ENCODE peak calls at places on chromosomes 2 and 18, in four cellular contexts. J, C, G and F are unnamed samples.

GRCh38 chr2:41709702-41710599 is 337.9 kb upstream of the PKDCC start:
- DNase-seq in J (no peak), C (peak), G (no peak), F (peak)

GRCh38 chr2:23434721-23435121 is 49.7 kb downstream of the KLHL29 start:
- DNase-seq in G (no peak), J (peak), C (peak), F (peak)

GRCh38 chr2:45882707-45883106 is 231.2 kb downstream of the PRKCE start:
- DNase-seq in G (no peak), C (no peak), J (no peak), F (no peak)

GRCh38 chr18:62450546-62451395 is 72.1 kb upstream of the ZCCHC2 start:
- DNase-seq in G (peak), J (peak), C (peak), F (peak)

GRCh38 chr2:117646872-117647271 is 167.6 kb upstream of the DDX18 start:
- DNase-seq in G (no peak), J (no peak), C (no peak), F (no peak)

GRCh38 chr2:68278169-68278568 is 25.8 kb upstream of the PPP3R1 start:
- DNase-seq in C (peak), G (no peak), J (no peak), F (peak)

GRCh38 chr18:35711227-35711626 is 129.7 kb downstream of the GALNT1 start:
- DNase-seq in G (no peak), C (no peak), J (no peak), F (no peak)

GRCh38 chr2:23806201-23806600 is 120.7 kb downstream of the ATAD2B start:
- DNase-seq in J (no peak), G (no peak), C (peak), F (peak)

GRCh38 chr18:54203914-54204313 is 20.6 kb downstream of the MBD2 start:
- DNase-seq in C (no peak), J (no peak), G (no peak), F (no peak)

GRCh38 chr2:142190805-142191204 is 60.0 kb upstream of the LRP1B start:
- DNase-seq in C (peak), G (no peak), J (peak), F (peak)

GRCh38 chr2:27214936-27215335 is 2.2 kb upstream of the CAD start:
- DNase-seq in G (no peak), J (no peak), C (no peak), F (no peak)

GRCh38 chr2:47617523-47618271 is 165.2 kb upstream of the MSH6 start:
- DNase-seq in G (no peak), J (no peak), C (no peak), F (no peak)

GRCh38 chr2:63679252-63679850 is 90.6 kb downstream of the MDH1 start:
- DNase-seq in G (no peak), J (no peak), C (peak), F (peak)

GRCh38 chr2:82391386-82391785 is 2067.7 kb downstream of the SUCLG1 start:
- DNase-seq in C (no peak), G (no peak), J (no peak), F (no peak)

GRCh38 chr2:45275235-45275805 is 266.1 kb upstream of the SIX2 start:
- DNase-seq in G (no peak), C (peak), J (peak), F (peak)

GRCh38 chr2:5695641-5696350 is 3.6 kb downstream of the SOX11 start:
- DNase-seq in C (no peak), J (peak), G (no peak), F (no peak)

GRCh38 chr2:164314148-164314547 is 307.1 kb downstream of the GRB14 start:
- DNase-seq in J (no peak), G (no peak), C (peak), F (peak)

GRCh38 chr2:109356251-109357035 is 227.4 kb downstream of the SH3RF3 start:
- DNase-seq in G (no peak), J (no peak), C (peak), F (peak)

GRCh38 chr2:62928015-62928414 is 122.6 kb upstream of the OTX1 start:
- DNase-seq in C (no peak), G (no peak), J (no peak), F (no peak)

GRCh38 chr18:77105680-77106079 is 26.9 kb downstream of the MBP start:
- DNase-seq in J (no peak), G (peak), C (no peak), F (no peak)

GRCh38 chr2:215881582-215881981 is 131.8 kb downstream of the MREG start:
- DNase-seq in G (no peak), J (peak), C (no peak), F (no peak)

GRCh38 chr2:85921659-85922058 is 32.9 kb upstream of the ST3GAL5 start:
- DNase-seq in G (no peak), J (no peak), C (no peak), F (no peak)

GRCh38 chr2:24164416-24164973 is 10.4 kb upstream of the FAM228A start:
- DNase-seq in J (no peak), G (no peak), C (no peak), F (peak)

GRCh38 chr18:55779461-55779710 is 191.4 kb upstream of the TCF4 start:
- DNase-seq in J (no peak), C (no peak), G (no peak), F (peak)

GRCh38 chr2:183207110-183207509 is 82.9 kb downstream of the NUP35 start:
- DNase-seq in C (no peak), J (peak), G (no peak), F (no peak)

GRCh38 chr18:52486052-52486451 is 146.1 kb downstream of the DCC start:
- DNase-seq in J (no peak), G (no peak), C (no peak), F (no peak)

GRCh38 chr2:226691265-226691664 is 108.4 kb downstream of the IRS1 start:
- DNase-seq in C (peak), J (no peak), G (no peak), F (peak)

GRCh38 chr2:166057363-166058169 is 70.3 kb downstream of the SCN1A start:
- DNase-seq in C (peak), G (no peak), J (peak), F (peak)

GRCh38 chr18:55387139-55387984 is 200.6 kb downstream of the TCF4 start:
- DNase-seq in G (no peak), J (no peak), C (no peak), F (no peak)

GRCh38 chr2:152309352-152310214 is 25.4 kb upstream of the FMNL2 start:
- DNase-seq in G (no peak), J (no peak), C (peak), F (no peak)

GRCh38 chr2:46487667-46488333 is 8.4 kb downstream of the TMEM247 start:
- DNase-seq in C (no peak), J (peak), G (peak), F (no peak)

GRCh38 chr18:48711651-48712486 is 173.0 kb downstream of the CTIF start:
- DNase-seq in G (no peak), J (peak), C (no peak), F (peak)

GRCh38 chr18:25518716-25519053 is 166.7 kb upstream of the ZNF521 start:
- DNase-seq in C (no peak), J (no peak), G (no peak), F (no peak)

GRCh38 chr2:239745790-239746308 is 279.3 kb downstream of the NDUFA10 start:
- DNase-seq in G (peak), C (no peak), J (no peak), F (no peak)

DNA sequence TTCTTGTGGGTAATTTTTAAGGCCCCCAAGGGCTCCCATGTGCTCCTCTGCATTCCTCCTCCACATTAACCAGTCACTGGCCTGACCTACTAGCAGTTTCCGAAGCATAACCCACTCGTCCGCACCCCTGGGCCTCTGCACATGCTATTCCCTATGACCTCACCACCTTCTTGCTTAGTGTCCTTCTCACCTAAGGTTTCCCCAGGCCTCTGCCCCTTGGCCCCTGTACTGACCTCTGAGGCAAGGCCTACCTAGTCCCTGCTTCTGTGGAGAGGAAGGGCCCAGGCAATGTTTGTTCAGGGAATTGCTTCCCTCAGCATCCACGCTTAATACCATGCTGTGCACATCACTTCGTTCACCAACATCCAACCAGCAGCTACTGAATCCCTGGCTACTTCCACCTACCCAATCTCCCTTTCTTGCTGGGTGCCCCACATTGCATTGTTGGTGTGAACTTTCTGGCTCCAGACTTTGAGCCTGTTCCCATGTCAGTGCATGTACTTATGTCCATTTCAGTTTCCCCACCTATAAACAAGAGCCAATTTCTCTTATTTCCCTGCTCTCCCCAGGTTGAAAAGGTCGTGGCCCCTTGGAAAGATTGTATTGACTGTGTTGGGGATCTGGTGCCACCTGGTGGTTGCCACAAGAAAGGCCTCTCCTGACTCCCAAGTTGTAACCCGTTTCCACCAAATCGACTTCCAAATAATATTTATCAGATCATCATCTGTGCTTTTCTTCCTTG is 19.2 kb upstream of the TMEM177 start:
- DNase-seq in C (peak), G (no peak), J (peak), F (peak)
- TF ChIP-seq CTCF in C (peak), G (peak), J (peak), F (peak)

GRCh38 chr18:57435851-57436192 is 648 bp downstream of the ONECUT2 start:
- DNase-seq in J (no peak), G (no peak), C (no peak), F (no peak)
- H3K4me3 ChIP-seq in J (no peak), G (no peak), C (no peak), F (no peak)

DNA sequence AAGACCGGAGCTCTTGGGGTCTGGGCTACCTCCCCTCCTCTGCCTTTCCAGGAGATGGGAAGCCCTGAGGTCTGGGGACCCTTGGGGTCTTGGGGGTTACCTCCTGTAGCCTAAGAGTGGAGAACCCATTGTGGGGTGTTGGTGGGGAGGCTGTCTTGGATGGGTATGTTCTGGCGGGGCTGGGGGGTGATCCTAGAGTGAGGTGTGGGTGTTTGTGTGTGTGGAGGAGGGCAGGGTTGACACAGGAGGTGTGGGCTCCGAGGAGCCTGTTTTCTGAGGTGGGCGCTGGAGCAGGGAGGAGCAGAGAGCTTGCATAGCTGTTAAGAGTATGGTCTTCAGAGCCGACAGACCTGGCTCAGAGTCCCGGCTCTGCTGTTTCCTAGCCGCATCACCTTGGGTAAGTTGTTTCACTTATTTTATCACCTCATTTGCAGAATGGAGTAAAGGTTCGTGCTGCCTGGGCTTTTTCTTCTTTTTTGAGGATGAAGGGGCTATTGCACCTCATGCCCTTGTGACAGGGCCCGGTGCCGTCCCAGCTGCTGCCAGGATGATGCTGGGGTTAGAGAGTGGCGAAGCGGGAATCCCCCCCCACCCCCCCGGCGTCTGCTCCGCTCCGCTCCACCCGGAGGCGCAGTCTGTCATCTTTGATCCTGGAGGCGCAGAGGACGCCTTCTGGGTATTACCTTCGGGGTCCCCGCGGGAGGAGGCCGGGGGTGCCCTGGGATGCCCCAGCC is 17.2 kb downstream of the TET3 start:
- DNase-seq in G (no peak), J (no peak), C (no peak), F (no peak)
- TF ChIP-seq CTCF in G (no peak), J (no peak), C (no peak), F (no peak)

DNA sequence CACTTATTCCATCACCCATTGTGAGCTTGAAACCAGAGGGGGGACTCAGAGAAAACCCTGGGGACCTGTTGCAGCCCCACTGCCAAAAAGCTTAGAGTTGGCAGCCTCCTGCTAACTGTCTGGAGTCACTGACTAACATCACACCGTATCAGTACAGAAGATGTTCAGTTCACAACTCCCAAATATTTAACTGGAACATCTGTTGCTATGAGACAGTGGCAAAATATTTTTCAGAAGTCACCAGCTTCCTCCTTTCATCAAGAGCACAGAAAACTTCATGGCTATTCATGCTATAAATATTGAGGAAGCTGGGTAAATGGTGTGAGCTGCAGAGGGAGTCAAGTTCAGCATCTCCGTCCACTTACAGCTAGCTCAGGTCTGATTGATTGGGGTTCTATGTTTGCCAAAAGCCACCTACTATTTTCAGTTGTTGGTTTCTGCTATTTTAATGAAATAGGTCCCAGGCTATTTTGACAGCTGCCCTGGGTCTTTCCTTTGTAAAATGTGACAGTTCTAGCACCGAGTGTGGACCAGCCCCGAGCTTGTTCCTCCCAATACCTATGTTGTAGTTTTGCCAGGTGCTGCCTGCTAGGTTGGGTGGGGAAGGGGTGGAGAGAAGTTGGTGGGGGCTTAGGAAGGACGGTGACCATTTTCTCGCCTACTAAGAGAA is 9.8 kb downstream of the TUBB6 start:
- DNase-seq in G (no peak), J (peak), C (no peak), F (no peak)
- H3K4me3 ChIP-seq in G (no peak), J (no peak), C (no peak), F (no peak)

GRCh38 chr2:171709011-171709685 is 21.9 kb downstream of the DYNC1I2 start:
- DNase-seq in J (no peak), C (peak), G (no peak), F (no peak)

GRCh38 chr2:171707752-171708151 is 20.5 kb downstream of the DYNC1I2 start:
- DNase-seq in C (peak), J (no peak), G (no peak), F (peak)

GRCh38 chr2:171702781-171703556 is 15.7 kb downstream of the DYNC1I2 start:
- DNase-seq in C (peak), G (no peak), J (peak), F (peak)

GRCh38 chr2:171703574-171704347 is 16.5 kb downstream of the DYNC1I2 start:
- DNase-seq in G (no peak), J (peak), C (peak), F (peak)

GRCh38 chr2:171706152-171706803 is 19.0 kb downstream of the DYNC1I2 start:
- DNase-seq in C (peak), G (no peak), J (peak), F (peak)
- TF ChIP-seq CTCF in C (no peak), G (peak), J (peak), F (peak)

GRCh38 chr2:121647396-121647795 is 1.9 kb downstream of the CLASP1 start:
- DNase-seq in G (no peak), J (no peak), C (no peak), F (no peak)
- H3K4me3 ChIP-seq in G (peak), J (peak), C (no peak), F (no peak)

GRCh38 chr18:3447035-3447894 is 2.7 kb upstream of the TGIF1 start:
- DNase-seq in C (peak), J (peak), G (peak), F (peak)

GRCh38 chr18:3450358-3451107 is 561 bp downstream of the TGIF1 start:
- DNase-seq in C (no peak), G (peak), J (peak), F (peak)

GRCh38 chr18:3449702-3450357 is at the start of gene TGIF1:
- DNase-seq in G (peak), C (peak), J (peak), F (peak)

GRCh38 chr18:3448845-3449701 is 899 bp upstream of the TGIF1 start:
- DNase-seq in C (peak), J (peak), G (peak), F (peak)

GRCh38 chr18:3447895-3448844 is 1.8 kb upstream of the TGIF1 start:
- DNase-seq in C (peak), G (peak), J (peak), F (peak)
- TF ChIP-seq CTCF in C (peak), G (no peak), J (peak), F (peak)

DNA sequence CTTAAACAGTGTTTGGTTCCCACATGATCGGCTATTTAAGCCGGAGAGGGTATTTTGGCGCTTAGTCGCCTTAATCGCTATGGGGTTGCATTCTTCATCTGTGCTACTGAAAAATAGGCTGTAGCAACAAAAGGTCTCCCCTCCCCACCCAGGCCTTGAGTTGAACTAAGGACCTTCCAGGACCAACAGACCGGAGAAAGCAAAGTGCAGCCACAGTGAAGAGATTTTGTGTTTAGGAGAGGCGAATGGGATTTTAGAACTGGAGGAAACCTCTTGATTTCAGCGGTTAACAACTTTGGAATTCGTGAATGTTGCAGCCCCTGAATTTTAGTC is 1.4 kb downstream of the ITGA6 start:
- DNase-seq in G (no peak), C (no peak), J (no peak), F (no peak)
- H3K4me3 ChIP-seq in G (peak), C (peak), J (peak), F (peak)